ENCODE peak calls at places on chromosomes 16 and 17, in seven cellular contexts. S, A, D, K, Q, N and U are unnamed samples.

GRCh38 chr17:75856062-75856681 is 1.0 kb upstream of the WBP2 start:
- DNase-seq in S (peak; percentile 32), A (no peak), D (no peak), K (no peak), Q (no peak), N (no peak), U (no peak)

GRCh38 chr17:34542700-34543336 is 36.6 kb upstream of the TMEM132E start:
- DNase-seq in S (peak; percentile 7), A (peak; percentile 13), D (peak; percentile 53), K (peak; percentile 38), Q (peak; percentile 81), N (peak; percentile 12), U (peak; percentile 21)

GRCh38 chr17:58084317-58084981 is 1.2 kb downstream of the DYNLL2 start:
- DNase-seq in S (peak; percentile 28), A (peak; percentile 46), D (peak; percentile 32), K (peak; percentile 53), Q (peak; percentile 82), N (peak; percentile 15), U (no peak)

GRCh38 chr17:9671559-9671958 is 26.2 kb downstream of the USP43 start:
- DNase-seq in S (no peak), A (no peak), D (no peak), K (no peak), Q (no peak), N (no peak), U (no peak)

GRCh38 chr16:17566075-17566474 is 95.3 kb upstream of the XYLT1 start:
- DNase-seq in S (no peak), A (no peak), D (no peak), K (no peak), Q (no peak), N (no peak), U (no peak)

GRCh38 chr17:64006361-64007088 is 8.4 kb downstream of the PRR29 start:
- DNase-seq in S (no peak), A (no peak), D (no peak), K (no peak), Q (peak; percentile 60), N (no peak), U (no peak)

GRCh38 chr17:40727447-40728231 is 24.1 kb upstream of the KRT24 start:
- DNase-seq in S (no peak), A (no peak), D (no peak), K (no peak), Q (no peak), N (peak; percentile 58), U (peak; percentile 58)

GRCh38 chr16:49277766-49278566 is 3.7 kb downstream of the CBLN1 start:
- DNase-seq in S (no peak), A (no peak), D (no peak), K (no peak), Q (no peak), N (no peak), U (no peak)

GRCh38 chr17:78939615-78940014 is 14.4 kb upstream of the TIMP2 start:
- DNase-seq in S (no peak), A (no peak), D (no peak), K (no peak), Q (no peak), N (peak; percentile 72), U (no peak)

GRCh38 chr17:19708431-19709175 is 7.8 kb downstream of the SLC47A2 start:
- DNase-seq in S (no peak), A (no peak), D (no peak), K (no peak), Q (no peak), N (no peak), U (no peak)

GRCh38 chr16:35572186-35572585 is 2112.8 kb downstream of the TP53TG3F start:
- DNase-seq in S (no peak), A (no peak), D (no peak), K (no peak), Q (no peak), N (no peak), U (no peak)

GRCh38 chr17:41434313-41434895 is 6.4 kb downstream of the KRT38 start:
- DNase-seq in S (no peak), A (no peak), D (no peak), K (no peak), Q (no peak), N (no peak), U (no peak)

GRCh38 chr17:47821424-47822379 is at the start of gene OSBPL7:
- DNase-seq in S (peak; percentile 83), A (peak; percentile 61), D (peak; percentile 69), K (peak; percentile 64), Q (peak; percentile 89), N (peak; percentile 76), U (peak; percentile 36)

GRCh38 chr17:34850023-34850422 is 111.2 kb downstream of the CCT6B start:
- DNase-seq in S (no peak), A (no peak), D (no peak), K (no peak), Q (no peak), N (no peak), U (no peak)

GRCh38 chr17:45098081-45098868 is 34.0 kb downstream of the PLCD3 start:
- DNase-seq in S (no peak), A (no peak), D (no peak), K (no peak), Q (no peak), N (no peak), U (no peak)

GRCh38 chr17:6797718-6798351 is 21.8 kb downstream of the FBXO39 start:
- DNase-seq in S (no peak), A (no peak), D (no peak), K (no peak), Q (no peak), N (peak; percentile 39), U (no peak)

GRCh38 chr17:151886-152859 is 14.8 kb downstream of the SCGB1C2 start:
- DNase-seq in S (no peak), A (no peak), D (no peak), K (no peak), Q (peak; percentile 56), N (peak; percentile 35), U (no peak)

GRCh38 chr17:69539781-69540319 is 125.4 kb downstream of the MAP2K6 start:
- DNase-seq in S (peak; percentile 40), A (no peak), D (no peak), K (no peak), Q (no peak), N (peak; percentile 85), U (no peak)

GRCh38 chr16:17365211-17365541 is 105.6 kb downstream of the XYLT1 start:
- DNase-seq in S (no peak), A (no peak), D (no peak), K (no peak), Q (no peak), N (no peak), U (no peak)